ENCODE peak calls at places on chromosomes 16 and 17, in seven cellular contexts. K is stimulated activated CD4-positive, alpha-beta T cell treated with anti-CD3 and anti-CD28 coated beads, Interleukin-2, amount 100 ng/mL, for 48 hours; Y is hypothalamus; O is stimulated activated CD8-positive, alpha-beta memory T cell treated with anti-CD3 and anti-CD28 coated beads, Interleukin-4, amount 100 ng/mL, for 4 hours; W is HS-5; E is NCI-H2081; M is T-helper 2 cell. Q is an unnamed sample.

GRCh38 chr17:40986920-40987319 is 2.8 kb upstream of the KRT40 start:
- DNase-seq in E (no peak), W (no peak), Y (no peak), O (no peak), M (no peak), K (no peak), Q (no peak)

GRCh38 chr17:6502871-6503509 is 53.4 kb downstream of the PITPNM3 start:
- DNase-seq in M (no peak), K (no peak), E (no peak), W (no peak), Y (no peak), O (no peak), Q (no peak)

GRCh38 chr16:23597003-23597756 is 1.1 kb upstream of the NDUFAB1 start:
- DNase-seq in E (peak), M (no peak), K (no peak), W (no peak), Y (no peak), O (no peak), Q (peak)

GRCh38 chr16:85431431-85432124 is 181.5 kb upstream of the GSE1 start:
- DNase-seq in K (no peak), O (no peak), M (no peak), Y (no peak), E (no peak), W (no peak), Q (no peak)

GRCh38 chr17:19415311-19415710 is 4.3 kb downstream of the RNF112 start:
- DNase-seq in K (no peak), W (no peak), Y (no peak), E (no peak), M (no peak), O (no peak), Q (no peak)

GRCh38 chr17:7538050-7538449 is 10.8 kb upstream of the TNFSF12 start:
- DNase-seq in W (no peak), Y (no peak), E (no peak), M (no peak), K (no peak), O (no peak), Q (no peak)

GRCh38 chr17:1485748-1486376 is 6.6 kb downstream of the MYO1C start:
- DNase-seq in M (peak), O (peak), Y (no peak), K (peak), W (no peak), E (no peak), Q (no peak)

GRCh38 chr17:73861543-73861942 is 217.3 kb upstream of the SDK2 start:
- DNase-seq in W (no peak), K (no peak), M (no peak), O (no peak), E (no peak), Y (no peak), Q (no peak)

GRCh38 chr16:966035-966434 is 4.7 kb downstream of the LMF1 start:
- DNase-seq in W (no peak), O (no peak), M (no peak), Y (no peak), E (no peak), K (no peak), Q (no peak)

GRCh38 chr17:71516149-71516548 is 604.7 kb upstream of the SOX9 start:
- DNase-seq in K (no peak), Y (no peak), M (no peak), E (peak), O (no peak), W (no peak), Q (no peak)

GRCh38 chr17:50304781-50305404 is 30.6 kb downstream of the TMEM92 start:
- DNase-seq in W (no peak), K (no peak), E (no peak), Y (no peak), M (no peak), O (no peak), Q (no peak)

GRCh38 chr16:26672206-26672605 is 394.5 kb upstream of the C16orf82 start:
- DNase-seq in O (peak), K (peak), W (no peak), M (no peak), Y (no peak), E (no peak), Q (no peak)

Q was measured in NT2/D1.